ENCODE peak calls at places on chromosomes 1 and 21, in nine cellular contexts. One of them, this sample, is unnamed.
A peak's percentile ranks its signal among the peaks of the same experiment; 100 is the strongest.

GRCh38 chr1:88799433-88799832 is 91.9 kb downstream of the GTF2B start:
- DNase-seq in K562: no peak
- DNase-seq in RWPE1: no peak
- DNase-seq in CD8-positive, alpha-beta T cell: no peak
- DNase-seq in heart right ventricle: no peak
- DNase-seq in occipital lobe: no peak
- DNase-seq in fibroblast of pulmonary artery: no peak
- DNase-seq in neural crest cell: no peak
- DNase-seq in breast epithelium: no peak
- DNase-seq in this sample: no peak

GRCh38 chr1:176897350-176898236 is 266.9 kb downstream of the ASTN1 start:
- DNase-seq in breast epithelium: peak; percentile 57
- DNase-seq in fibroblast of pulmonary artery: peak; percentile 75
- DNase-seq in K562: peak; percentile 90
- DNase-seq in RWPE1: peak; percentile 70
- DNase-seq in occipital lobe: no peak
- DNase-seq in neural crest cell: peak; percentile 89
- DNase-seq in CD8-positive, alpha-beta T cell: peak; percentile 13
- DNase-seq in heart right ventricle: peak; percentile 55
- DNase-seq in this sample: no peak

GRCh38 chr1:119209943-119210342 is 69.5 kb upstream of the WARS2 start:
- DNase-seq in occipital lobe: no peak
- DNase-seq in CD8-positive, alpha-beta T cell: no peak
- DNase-seq in K562: no peak
- DNase-seq in neural crest cell: no peak
- DNase-seq in RWPE1: no peak
- DNase-seq in fibroblast of pulmonary artery: no peak
- DNase-seq in heart right ventricle: no peak
- DNase-seq in breast epithelium: no peak
- DNase-seq in this sample: no peak

GRCh38 chr1:65894738-65895605 is 102.3 kb downstream of the PDE4B start:
- DNase-seq in occipital lobe: no peak
- DNase-seq in K562: no peak
- DNase-seq in fibroblast of pulmonary artery: no peak
- DNase-seq in breast epithelium: no peak
- DNase-seq in neural crest cell: no peak
- DNase-seq in RWPE1: no peak
- DNase-seq in heart right ventricle: no peak
- DNase-seq in CD8-positive, alpha-beta T cell: no peak
- DNase-seq in this sample: no peak

GRCh38 chr1:51073456-51073855 is 28.6 kb upstream of the C1orf185 start:
- DNase-seq in CD8-positive, alpha-beta T cell: no peak
- DNase-seq in occipital lobe: no peak
- DNase-seq in K562: no peak
- DNase-seq in fibroblast of pulmonary artery: no peak
- DNase-seq in breast epithelium: no peak
- DNase-seq in RWPE1: no peak
- DNase-seq in heart right ventricle: no peak
- DNase-seq in neural crest cell: no peak
- DNase-seq in this sample: no peak

GRCh38 chr1:170360601-170361000 is 171.4 kb upstream of the GORAB start:
- DNase-seq in CD8-positive, alpha-beta T cell: no peak
- DNase-seq in neural crest cell: no peak
- DNase-seq in breast epithelium: no peak
- DNase-seq in K562: no peak
- DNase-seq in fibroblast of pulmonary artery: no peak
- DNase-seq in occipital lobe: no peak
- DNase-seq in RWPE1: no peak
- DNase-seq in heart right ventricle: no peak
- DNase-seq in this sample: no peak

GRCh38 chr21:42311160-42311559 is 4.0 kb downstream of the TFF3 start:
- DNase-seq in K562: no peak
- DNase-seq in fibroblast of pulmonary artery: no peak
- DNase-seq in heart right ventricle: no peak
- DNase-seq in occipital lobe: no peak
- DNase-seq in RWPE1: no peak
- DNase-seq in breast epithelium: no peak
- DNase-seq in CD8-positive, alpha-beta T cell: no peak
- DNase-seq in neural crest cell: no peak
- DNase-seq in this sample: no peak

GRCh38 chr1:46401964-46402626 is 8.0 kb downstream of the FAAH start:
- DNase-seq in occipital lobe: peak; percentile 84
- DNase-seq in heart right ventricle: peak; percentile 27
- DNase-seq in neural crest cell: no peak
- DNase-seq in fibroblast of pulmonary artery: peak; percentile 97
- DNase-seq in breast epithelium: peak; percentile 88
- DNase-seq in K562: peak; percentile 83
- DNase-seq in RWPE1: peak; percentile 85
- DNase-seq in CD8-positive, alpha-beta T cell: no peak
- DNase-seq in this sample: no peak

GRCh38 chr1:51583532-51583931 is 33.4 kb upstream of the OSBPL9 start:
- DNase-seq in fibroblast of pulmonary artery: peak; percentile 96
- DNase-seq in K562: no peak
- DNase-seq in heart right ventricle: peak; percentile 76
- DNase-seq in breast epithelium: peak; percentile 67
- DNase-seq in CD8-positive, alpha-beta T cell: no peak
- DNase-seq in occipital lobe: peak; percentile 78
- DNase-seq in neural crest cell: peak; percentile 8
- DNase-seq in RWPE1: no peak
- DNase-seq in this sample: no peak

GRCh38 chr1:63772201-63772600 is 1.6 kb upstream of the ROR1 start:
- DNase-seq in RWPE1: no peak
- DNase-seq in heart right ventricle: no peak
- DNase-seq in K562: no peak
- DNase-seq in fibroblast of pulmonary artery: no peak
- DNase-seq in neural crest cell: no peak
- DNase-seq in occipital lobe: no peak
- DNase-seq in CD8-positive, alpha-beta T cell: no peak
- DNase-seq in breast epithelium: no peak
- DNase-seq in this sample: no peak

GRCh38 chr1:26570287-26570686 is 40.7 kb downstream of the RPS6KA1 start:
- DNase-seq in CD8-positive, alpha-beta T cell: no peak
- DNase-seq in fibroblast of pulmonary artery: peak; percentile 56
- DNase-seq in RWPE1: no peak
- DNase-seq in neural crest cell: no peak
- DNase-seq in breast epithelium: no peak
- DNase-seq in K562: no peak
- DNase-seq in occipital lobe: no peak
- DNase-seq in heart right ventricle: no peak
- DNase-seq in this sample: no peak

GRCh38 chr21:35825370-35825769 is 235.0 kb downstream of the SETD4 start:
- DNase-seq in RWPE1: no peak
- DNase-seq in K562: no peak
- DNase-seq in fibroblast of pulmonary artery: no peak
- DNase-seq in breast epithelium: no peak
- DNase-seq in CD8-positive, alpha-beta T cell: no peak
- DNase-seq in heart right ventricle: no peak
- DNase-seq in neural crest cell: no peak
- DNase-seq in occipital lobe: no peak
- DNase-seq in this sample: no peak

GRCh38 chr1:191240925-191241324 is 763.3 kb upstream of the BRINP3 start:
- DNase-seq in fibroblast of pulmonary artery: no peak
- DNase-seq in RWPE1: no peak
- DNase-seq in heart right ventricle: no peak
- DNase-seq in breast epithelium: no peak
- DNase-seq in occipital lobe: no peak
- DNase-seq in neural crest cell: no peak
- DNase-seq in CD8-positive, alpha-beta T cell: no peak
- DNase-seq in K562: no peak
- DNase-seq in this sample: no peak

GRCh38 chr1:110687244-110687643 is 12.5 kb upstream of the KCNA3 start:
- DNase-seq in RWPE1: no peak
- DNase-seq in K562: no peak
- DNase-seq in CD8-positive, alpha-beta T cell: no peak
- DNase-seq in heart right ventricle: no peak
- DNase-seq in occipital lobe: no peak
- DNase-seq in fibroblast of pulmonary artery: peak; percentile 54
- DNase-seq in breast epithelium: no peak
- DNase-seq in neural crest cell: no peak
- DNase-seq in this sample: no peak

GRCh38 chr1:78501203-78501602 is 10.4 kb downstream of the PTGFR start:
- DNase-seq in neural crest cell: no peak
- DNase-seq in K562: no peak
- DNase-seq in heart right ventricle: no peak
- DNase-seq in RWPE1: no peak
- DNase-seq in occipital lobe: no peak
- DNase-seq in fibroblast of pulmonary artery: no peak
- DNase-seq in CD8-positive, alpha-beta T cell: no peak
- DNase-seq in breast epithelium: no peak
- DNase-seq in this sample: no peak

GRCh38 chr1:46806196-46807020 is 7.6 kb downstream of the CYP4B1 start:
- DNase-seq in occipital lobe: no peak
- DNase-seq in CD8-positive, alpha-beta T cell: no peak
- DNase-seq in heart right ventricle: peak; percentile 69
- DNase-seq in fibroblast of pulmonary artery: peak; percentile 1
- DNase-seq in K562: no peak
- DNase-seq in RWPE1: no peak
- DNase-seq in neural crest cell: no peak
- DNase-seq in breast epithelium: no peak
- DNase-seq in this sample: no peak

GRCh38 chr1:37567023-37567422 is 10.3 kb downstream of the DNALI1 start:
- DNase-seq in fibroblast of pulmonary artery: no peak
- DNase-seq in heart right ventricle: no peak
- DNase-seq in RWPE1: no peak
- DNase-seq in neural crest cell: no peak
- DNase-seq in K562: no peak
- DNase-seq in CD8-positive, alpha-beta T cell: no peak
- DNase-seq in occipital lobe: no peak
- DNase-seq in breast epithelium: no peak
- DNase-seq in this sample: no peak

GRCh38 chr1:36322786-36323635 is 434 bp downstream of the EVA1B start:
- DNase-seq in heart right ventricle: peak; percentile 61
- DNase-seq in neural crest cell: peak; percentile 39
- DNase-seq in occipital lobe: no peak
- DNase-seq in RWPE1: no peak
- DNase-seq in CD8-positive, alpha-beta T cell: peak; percentile 40
- DNase-seq in K562: peak; percentile 77
- DNase-seq in fibroblast of pulmonary artery: peak; percentile 67
- DNase-seq in breast epithelium: no peak
- DNase-seq in this sample: no peak

GRCh38 chr1:84698151-84698651 is 7.9 kb upstream of the SSX2IP start:
- DNase-seq in breast epithelium: no peak
- DNase-seq in occipital lobe: no peak
- DNase-seq in CD8-positive, alpha-beta T cell: no peak
- DNase-seq in fibroblast of pulmonary artery: peak; percentile 90
- DNase-seq in K562: no peak
- DNase-seq in heart right ventricle: no peak
- DNase-seq in RWPE1: peak; percentile 36
- DNase-seq in neural crest cell: no peak
- DNase-seq in this sample: no peak

GRCh38 chr1:59361766-59362165 is 64.9 kb downstream of the FGGY start:
- DNase-seq in neural crest cell: no peak
- DNase-seq in breast epithelium: no peak
- DNase-seq in occipital lobe: no peak
- DNase-seq in fibroblast of pulmonary artery: peak; percentile 61
- DNase-seq in CD8-positive, alpha-beta T cell: no peak
- DNase-seq in RWPE1: no peak
- DNase-seq in heart right ventricle: peak; percentile 11
- DNase-seq in K562: peak; percentile 14
- DNase-seq in this sample: no peak

GRCh38 chr1:30997463-30998057 is 68.0 kb downstream of the PUM1 start:
- DNase-seq in RWPE1: no peak
- DNase-seq in occipital lobe: no peak
- DNase-seq in CD8-positive, alpha-beta T cell: no peak
- DNase-seq in fibroblast of pulmonary artery: no peak
- DNase-seq in heart right ventricle: no peak
- DNase-seq in neural crest cell: no peak
- DNase-seq in K562: no peak
- DNase-seq in breast epithelium: no peak
- DNase-seq in this sample: no peak

GRCh38 chr1:221881805-221882581 is 140.1 kb upstream of the DUSP10 start:
- DNase-seq in RWPE1: no peak
- DNase-seq in neural crest cell: no peak
- DNase-seq in CD8-positive, alpha-beta T cell: no peak
- DNase-seq in fibroblast of pulmonary artery: no peak
- DNase-seq in occipital lobe: no peak
- DNase-seq in K562: no peak
- DNase-seq in heart right ventricle: no peak
- DNase-seq in breast epithelium: no peak
- DNase-seq in this sample: no peak

GRCh38 chr1:156074661-156075060 is 7.6 kb downstream of the MEX3A start:
- DNase-seq in heart right ventricle: no peak
- DNase-seq in RWPE1: no peak
- DNase-seq in neural crest cell: no peak
- DNase-seq in K562: no peak
- DNase-seq in fibroblast of pulmonary artery: no peak
- DNase-seq in breast epithelium: no peak
- DNase-seq in occipital lobe: no peak
- DNase-seq in CD8-positive, alpha-beta T cell: no peak
- DNase-seq in this sample: no peak

GRCh38 chr1:16430598-16430997 is 6.6 kb downstream of the SPATA21 start:
- DNase-seq in fibroblast of pulmonary artery: peak; percentile 14
- DNase-seq in heart right ventricle: no peak
- DNase-seq in occipital lobe: no peak
- DNase-seq in breast epithelium: no peak
- DNase-seq in RWPE1: peak; percentile 21
- DNase-seq in neural crest cell: no peak
- DNase-seq in CD8-positive, alpha-beta T cell: no peak
- DNase-seq in K562: peak; percentile 78
- DNase-seq in this sample: no peak

GRCh38 chr1:145858238-145858936 is 494 bp downstream of the PIAS3 start:
- DNase-seq in heart right ventricle: peak; percentile 52
- DNase-seq in K562: peak; percentile 82
- DNase-seq in RWPE1: peak; percentile 67
- DNase-seq in CD8-positive, alpha-beta T cell: peak; percentile 55
- DNase-seq in fibroblast of pulmonary artery: peak; percentile 40
- DNase-seq in neural crest cell: peak; percentile 45
- DNase-seq in breast epithelium: peak; percentile 65
- DNase-seq in occipital lobe: no peak
- DNase-seq in this sample: peak; percentile 29

GRCh38 chr1:192706936-192707335 is 71.0 kb downstream of the RGS13 start:
- DNase-seq in occipital lobe: no peak
- DNase-seq in heart right ventricle: no peak
- DNase-seq in K562: no peak
- DNase-seq in RWPE1: no peak
- DNase-seq in breast epithelium: no peak
- DNase-seq in CD8-positive, alpha-beta T cell: no peak
- DNase-seq in neural crest cell: no peak
- DNase-seq in fibroblast of pulmonary artery: no peak
- DNase-seq in this sample: no peak

GRCh38 chr1:17970757-17971156 is 136.8 kb upstream of the IGSF21 start:
- DNase-seq in heart right ventricle: no peak
- DNase-seq in neural crest cell: no peak
- DNase-seq in RWPE1: no peak
- DNase-seq in CD8-positive, alpha-beta T cell: no peak
- DNase-seq in K562: no peak
- DNase-seq in occipital lobe: no peak
- DNase-seq in fibroblast of pulmonary artery: no peak
- DNase-seq in breast epithelium: no peak
- DNase-seq in this sample: no peak

GRCh38 chr1:47859092-47859743 is 138.0 kb downstream of the TRABD2B start:
- DNase-seq in breast epithelium: no peak
- DNase-seq in RWPE1: no peak
- DNase-seq in K562: no peak
- DNase-seq in heart right ventricle: no peak
- DNase-seq in occipital lobe: no peak
- DNase-seq in neural crest cell: no peak
- DNase-seq in fibroblast of pulmonary artery: no peak
- DNase-seq in CD8-positive, alpha-beta T cell: no peak
- DNase-seq in this sample: no peak

GRCh38 chr1:64823691-64824476 is 79.0 kb downstream of the RAVER2 start:
- DNase-seq in K562: peak; percentile 48
- DNase-seq in occipital lobe: peak; percentile 37
- DNase-seq in fibroblast of pulmonary artery: peak; percentile 87
- DNase-seq in neural crest cell: peak; percentile 71
- DNase-seq in CD8-positive, alpha-beta T cell: peak; percentile 65
- DNase-seq in breast epithelium: no peak
- DNase-seq in RWPE1: peak; percentile 45
- DNase-seq in heart right ventricle: no peak
- DNase-seq in this sample: peak; percentile 34

GRCh38 chr21:25313891-25314646 is 293.2 kb downstream of the MRPL39 start:
- DNase-seq in neural crest cell: no peak
- DNase-seq in fibroblast of pulmonary artery: peak; percentile 67
- DNase-seq in heart right ventricle: no peak
- DNase-seq in CD8-positive, alpha-beta T cell: no peak
- DNase-seq in RWPE1: peak; percentile 4
- DNase-seq in occipital lobe: no peak
- DNase-seq in K562: no peak
- DNase-seq in breast epithelium: no peak
- DNase-seq in this sample: no peak

GRCh38 chr1:119582801-119583200 is 65.3 kb downstream of the ZNF697 start:
- DNase-seq in neural crest cell: peak; percentile 47
- DNase-seq in breast epithelium: no peak
- DNase-seq in fibroblast of pulmonary artery: peak; percentile 82
- DNase-seq in RWPE1: peak; percentile 48
- DNase-seq in heart right ventricle: peak; percentile 27
- DNase-seq in K562: peak; percentile 29
- DNase-seq in occipital lobe: peak; percentile 23
- DNase-seq in CD8-positive, alpha-beta T cell: no peak
- DNase-seq in this sample: no peak

This sample was measured in natural killer cell.